ENCODE peak calls at places on chromosome 1, in six cellular contexts. One of them, this sample, is unnamed.

GRCh38 chr1:189787201-189787600 is 690.5 kb downstream of the BRINP3 start:
- DNase-seq in mammary epithelial cell: no peak
- DNase-seq in psoas muscle: no peak
- DNase-seq in dorsolateral prefrontal cortex: peak; percentile 24
- DNase-seq in CD4-positive, alpha-beta T cell: no peak
- DNase-seq in cardiac muscle cell: peak; percentile 28
- DNase-seq in this sample: no peak

GRCh38 chr1:26097696-26098095 is 13.9 kb upstream of the PDIK1L start:
- DNase-seq in mammary epithelial cell: peak; percentile 61
- DNase-seq in CD4-positive, alpha-beta T cell: no peak
- DNase-seq in dorsolateral prefrontal cortex: no peak
- DNase-seq in cardiac muscle cell: no peak
- DNase-seq in psoas muscle: no peak
- DNase-seq in this sample: peak; percentile 3

GRCh38 chr1:37692834-37693175 is 489 bp downstream of the CDCA8 start:
- DNase-seq in mammary epithelial cell: no peak
- DNase-seq in dorsolateral prefrontal cortex: no peak
- DNase-seq in psoas muscle: peak; percentile 19
- DNase-seq in CD4-positive, alpha-beta T cell: no peak
- DNase-seq in cardiac muscle cell: no peak
- DNase-seq in this sample: no peak

GRCh38 chr1:160096491-160097116 is 1.8 kb downstream of the IGSF8 start:
- DNase-seq in psoas muscle: peak; percentile 55
- DNase-seq in dorsolateral prefrontal cortex: no peak
- DNase-seq in mammary epithelial cell: peak; percentile 78
- DNase-seq in CD4-positive, alpha-beta T cell: no peak
- DNase-seq in cardiac muscle cell: no peak
- DNase-seq in this sample: no peak

GRCh38 chr1:7298145-7298544 is 473.0 kb upstream of the VAMP3 start:
- DNase-seq in dorsolateral prefrontal cortex: no peak
- DNase-seq in psoas muscle: no peak
- DNase-seq in mammary epithelial cell: no peak
- DNase-seq in cardiac muscle cell: no peak
- DNase-seq in CD4-positive, alpha-beta T cell: no peak
- DNase-seq in this sample: no peak

GRCh38 chr1:23904748-23905357 is 8.3 kb downstream of the CNR2 start:
- DNase-seq in CD4-positive, alpha-beta T cell: no peak
- DNase-seq in cardiac muscle cell: no peak
- DNase-seq in mammary epithelial cell: peak; percentile 62
- DNase-seq in psoas muscle: no peak
- DNase-seq in dorsolateral prefrontal cortex: no peak
- DNase-seq in this sample: peak; percentile 70

GRCh38 chr1:50605186-50605875 is 182.1 kb upstream of the DMRTA2 start:
- DNase-seq in dorsolateral prefrontal cortex: no peak
- DNase-seq in cardiac muscle cell: peak; percentile 18
- DNase-seq in CD4-positive, alpha-beta T cell: no peak
- DNase-seq in mammary epithelial cell: peak; percentile 46
- DNase-seq in psoas muscle: no peak
- DNase-seq in this sample: peak; percentile 18

GRCh38 chr1:63135801-63136200 is 186.6 kb upstream of the FOXD3 start:
- DNase-seq in cardiac muscle cell: no peak
- DNase-seq in CD4-positive, alpha-beta T cell: no peak
- DNase-seq in mammary epithelial cell: no peak
- DNase-seq in psoas muscle: no peak
- DNase-seq in dorsolateral prefrontal cortex: no peak
- DNase-seq in this sample: no peak

GRCh38 chr1:78651247-78651646 is 1.6 kb downstream of the IFI44 start:
- DNase-seq in dorsolateral prefrontal cortex: no peak
- DNase-seq in CD4-positive, alpha-beta T cell: no peak
- DNase-seq in psoas muscle: no peak
- DNase-seq in mammary epithelial cell: no peak
- DNase-seq in cardiac muscle cell: no peak
- DNase-seq in this sample: no peak

GRCh38 chr1:214566158-214567104 is 15.0 kb upstream of the PTPN14 start:
- DNase-seq in dorsolateral prefrontal cortex: no peak
- DNase-seq in psoas muscle: no peak
- DNase-seq in CD4-positive, alpha-beta T cell: no peak
- DNase-seq in cardiac muscle cell: no peak
- DNase-seq in mammary epithelial cell: peak; percentile 82
- DNase-seq in this sample: no peak

GRCh38 chr1:156143765-156144489 is 9.5 kb upstream of the SEMA4A start:
- DNase-seq in psoas muscle: no peak
- DNase-seq in dorsolateral prefrontal cortex: no peak
- DNase-seq in cardiac muscle cell: no peak
- DNase-seq in CD4-positive, alpha-beta T cell: no peak
- DNase-seq in mammary epithelial cell: no peak
- DNase-seq in this sample: no peak

GRCh38 chr1:105544475-105544874 is 1512.0 kb upstream of the PRMT6 start:
- DNase-seq in dorsolateral prefrontal cortex: no peak
- DNase-seq in CD4-positive, alpha-beta T cell: no peak
- DNase-seq in cardiac muscle cell: no peak
- DNase-seq in mammary epithelial cell: peak; percentile 0
- DNase-seq in psoas muscle: no peak
- DNase-seq in this sample: no peak

GRCh38 chr1:228340686-228341449 is 65.8 kb downstream of the TRIM11 start:
- DNase-seq in CD4-positive, alpha-beta T cell: no peak
- DNase-seq in psoas muscle: peak; percentile 15
- DNase-seq in mammary epithelial cell: no peak
- DNase-seq in cardiac muscle cell: no peak
- DNase-seq in dorsolateral prefrontal cortex: peak; percentile 13
- DNase-seq in this sample: no peak
- TF ChIP-seq CTCF in CD4-positive, alpha-beta T cell: no peak
- TF ChIP-seq CTCF in psoas muscle: no peak
- TF ChIP-seq CTCF in mammary epithelial cell: no peak
- TF ChIP-seq CTCF in cardiac muscle cell: peak; percentile 46
- TF ChIP-seq CTCF in dorsolateral prefrontal cortex: no peak
- TF ChIP-seq CTCF in this sample: peak; percentile 37

DNA sequence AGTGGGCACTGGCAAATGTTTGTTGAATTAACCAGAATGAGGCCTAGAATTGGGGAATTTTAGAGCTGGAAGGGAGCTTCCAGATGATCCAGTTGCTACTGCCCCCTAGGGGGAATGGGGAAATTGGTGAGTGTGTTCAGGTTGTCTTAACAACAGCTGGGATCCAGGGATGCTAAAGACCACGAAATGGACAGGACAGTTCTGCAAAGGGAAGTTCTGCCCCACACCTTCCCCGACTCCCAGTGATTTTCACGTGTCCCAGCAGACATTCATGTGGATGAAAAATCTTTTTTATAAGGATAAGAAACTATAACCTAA is 33.9 kb downstream of the TRIM62 start:
- DNase-seq in cardiac muscle cell: no peak
- DNase-seq in CD4-positive, alpha-beta T cell: no peak
- DNase-seq in dorsolateral prefrontal cortex: no peak
- DNase-seq in mammary epithelial cell: no peak
- DNase-seq in psoas muscle: no peak
- DNase-seq in this sample: no peak
- TF ChIP-seq CTCF in cardiac muscle cell: peak; percentile 60
- TF ChIP-seq CTCF in CD4-positive, alpha-beta T cell: peak; percentile 22
- TF ChIP-seq CTCF in dorsolateral prefrontal cortex: peak; percentile 27
- TF ChIP-seq CTCF in mammary epithelial cell: peak; percentile 46
- TF ChIP-seq CTCF in psoas muscle: no peak
- TF ChIP-seq CTCF in this sample: peak; percentile 33

GRCh38 chr1:31396633-31397351 is 16.2 kb upstream of the SERINC2 start:
- DNase-seq in dorsolateral prefrontal cortex: no peak
- DNase-seq in psoas muscle: no peak
- DNase-seq in mammary epithelial cell: peak; percentile 99
- DNase-seq in CD4-positive, alpha-beta T cell: no peak
- DNase-seq in cardiac muscle cell: no peak
- DNase-seq in this sample: no peak
- TF ChIP-seq CTCF in dorsolateral prefrontal cortex: peak; percentile 28
- TF ChIP-seq CTCF in psoas muscle: no peak
- TF ChIP-seq CTCF in mammary epithelial cell: peak; percentile 60
- TF ChIP-seq CTCF in CD4-positive, alpha-beta T cell: peak; percentile 16
- TF ChIP-seq CTCF in cardiac muscle cell: peak; percentile 43
- TF ChIP-seq CTCF in this sample: peak; percentile 33

DNA sequence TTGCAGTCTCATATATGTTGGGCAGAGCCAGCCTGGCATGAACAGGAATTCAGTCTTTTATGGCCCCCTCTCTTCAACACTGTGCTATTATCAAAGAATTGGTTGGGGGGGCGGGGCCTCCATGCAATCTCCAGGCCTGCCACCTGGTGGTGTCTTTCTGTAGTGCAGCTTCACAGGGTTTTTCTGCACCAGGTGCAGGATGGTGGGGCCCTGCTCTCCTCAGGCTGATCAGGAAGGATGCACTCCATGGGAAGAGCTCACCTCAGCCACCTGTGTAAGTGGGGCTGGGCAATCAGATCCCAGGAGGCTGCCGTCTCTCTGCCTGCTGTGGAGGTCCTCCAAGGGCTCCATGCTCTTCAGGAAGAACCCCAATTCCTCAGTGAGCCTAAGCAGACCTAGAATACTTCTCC is 16.7 kb downstream of the STK40 start:
- DNase-seq in CD4-positive, alpha-beta T cell: peak; percentile 82
- DNase-seq in dorsolateral prefrontal cortex: peak; percentile 64
- DNase-seq in cardiac muscle cell: peak; percentile 84
- DNase-seq in mammary epithelial cell: peak; percentile 50
- DNase-seq in psoas muscle: peak; percentile 70
- DNase-seq in this sample: peak; percentile 83
- TF ChIP-seq CTCF in CD4-positive, alpha-beta T cell: peak; percentile 91
- TF ChIP-seq CTCF in dorsolateral prefrontal cortex: peak; percentile 99
- TF ChIP-seq CTCF in cardiac muscle cell: peak; percentile 92
- TF ChIP-seq CTCF in mammary epithelial cell: peak; percentile 85
- TF ChIP-seq CTCF in psoas muscle: peak; percentile 98
- TF ChIP-seq CTCF in this sample: peak; percentile 90

GRCh38 chr1:111960971-111961370 is 28.5 kb downstream of the KCND3 start:
- DNase-seq in cardiac muscle cell: no peak
- DNase-seq in dorsolateral prefrontal cortex: no peak
- DNase-seq in CD4-positive, alpha-beta T cell: no peak
- DNase-seq in psoas muscle: no peak
- DNase-seq in mammary epithelial cell: no peak
- DNase-seq in this sample: no peak

GRCh38 chr1:111958911-111959310 is 30.6 kb downstream of the KCND3 start:
- DNase-seq in psoas muscle: no peak
- DNase-seq in mammary epithelial cell: no peak
- DNase-seq in dorsolateral prefrontal cortex: no peak
- DNase-seq in cardiac muscle cell: no peak
- DNase-seq in CD4-positive, alpha-beta T cell: no peak
- DNase-seq in this sample: no peak

GRCh38 chr1:111961773-111962565 is 27.5 kb downstream of the KCND3 start:
- DNase-seq in cardiac muscle cell: no peak
- DNase-seq in CD4-positive, alpha-beta T cell: no peak
- DNase-seq in mammary epithelial cell: no peak
- DNase-seq in psoas muscle: no peak
- DNase-seq in dorsolateral prefrontal cortex: no peak
- DNase-seq in this sample: no peak

GRCh38 chr1:111958075-111958474 is 31.4 kb downstream of the KCND3 start:
- DNase-seq in mammary epithelial cell: no peak
- DNase-seq in cardiac muscle cell: no peak
- DNase-seq in psoas muscle: no peak
- DNase-seq in CD4-positive, alpha-beta T cell: no peak
- DNase-seq in dorsolateral prefrontal cortex: no peak
- DNase-seq in this sample: no peak

DNA sequence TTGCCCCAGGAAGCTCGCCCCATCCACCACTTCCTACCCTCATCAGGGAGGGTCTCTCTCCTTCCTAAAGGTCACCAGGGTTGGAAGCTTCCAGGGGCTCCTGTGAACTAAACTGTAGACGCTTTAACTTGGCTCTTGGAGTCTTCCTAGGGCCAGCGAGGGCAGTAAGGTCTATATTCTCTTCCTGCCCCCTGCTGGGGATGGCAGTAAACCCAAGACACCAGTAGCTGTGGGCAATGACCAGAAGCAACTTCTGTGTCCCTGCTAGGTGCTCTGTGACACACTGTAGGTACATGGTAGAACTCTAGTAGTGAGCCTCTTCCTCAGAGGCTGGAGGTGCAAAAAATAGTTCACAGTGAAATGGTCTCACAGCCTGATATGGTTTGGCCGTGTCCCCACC is 30.0 kb downstream of the KCND3 start:
- DNase-seq in cardiac muscle cell: no peak
- DNase-seq in psoas muscle: no peak
- DNase-seq in dorsolateral prefrontal cortex: no peak
- DNase-seq in CD4-positive, alpha-beta T cell: no peak
- DNase-seq in mammary epithelial cell: no peak
- DNase-seq in this sample: no peak
- TF ChIP-seq CTCF in cardiac muscle cell: no peak
- TF ChIP-seq CTCF in psoas muscle: peak; percentile 35
- TF ChIP-seq CTCF in dorsolateral prefrontal cortex: no peak
- TF ChIP-seq CTCF in CD4-positive, alpha-beta T cell: no peak
- TF ChIP-seq CTCF in mammary epithelial cell: peak; percentile 36
- TF ChIP-seq CTCF in this sample: no peak

DNA sequence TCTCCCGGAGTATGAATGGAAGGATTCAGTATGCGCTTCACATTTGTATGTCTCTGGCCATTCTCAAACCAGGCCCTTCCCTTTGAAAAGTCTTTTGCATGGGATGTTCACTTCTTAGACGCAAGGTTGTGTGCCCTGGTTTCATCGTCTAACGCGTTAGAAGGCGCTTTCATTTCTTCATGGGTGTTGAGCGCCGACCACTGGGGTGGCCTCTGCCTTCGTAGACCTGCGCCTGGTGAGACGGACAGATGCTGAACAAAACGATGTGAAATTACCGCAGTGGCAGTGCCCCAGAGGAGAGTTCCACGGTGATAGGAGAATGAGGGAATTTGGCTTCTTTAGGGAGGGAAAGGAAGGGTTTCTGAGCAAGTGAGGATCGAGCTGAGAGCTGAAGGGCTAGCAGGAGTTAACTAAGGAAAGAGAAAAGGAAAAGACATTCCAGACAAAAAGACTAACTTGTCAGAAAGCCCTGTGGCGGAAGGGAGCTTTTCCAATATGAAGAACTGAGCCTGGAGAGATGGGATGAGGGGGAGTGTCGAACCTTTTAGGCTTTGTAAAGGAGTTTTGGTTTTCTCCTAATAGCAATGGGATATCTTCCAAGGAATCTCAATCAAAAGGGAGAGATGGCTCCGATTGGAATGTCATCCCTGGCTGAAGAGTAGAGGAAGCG is 904 bp downstream of the GGPS1 start:
- DNase-seq in dorsolateral prefrontal cortex: no peak
- DNase-seq in CD4-positive, alpha-beta T cell: peak; percentile 31
- DNase-seq in cardiac muscle cell: peak; percentile 55
- DNase-seq in psoas muscle: no peak
- DNase-seq in mammary epithelial cell: no peak
- DNase-seq in this sample: peak; percentile 45
- TF ChIP-seq CTCF in dorsolateral prefrontal cortex: no peak
- TF ChIP-seq CTCF in CD4-positive, alpha-beta T cell: peak; percentile 18
- TF ChIP-seq CTCF in cardiac muscle cell: peak; percentile 9
- TF ChIP-seq CTCF in psoas muscle: no peak
- TF ChIP-seq CTCF in mammary epithelial cell: peak; percentile 1
- TF ChIP-seq CTCF in this sample: peak; percentile 51

GRCh38 chr1:31182352-31182751 is 57.3 kb downstream of the NKAIN1 start:
- DNase-seq in psoas muscle: peak; percentile 86
- DNase-seq in cardiac muscle cell: peak; percentile 92
- DNase-seq in mammary epithelial cell: peak; percentile 96
- DNase-seq in CD4-positive, alpha-beta T cell: peak; percentile 41
- DNase-seq in dorsolateral prefrontal cortex: peak; percentile 26
- DNase-seq in this sample: peak; percentile 81
- TF ChIP-seq CTCF in psoas muscle: peak; percentile 48
- TF ChIP-seq CTCF in cardiac muscle cell: peak; percentile 46
- TF ChIP-seq CTCF in mammary epithelial cell: peak; percentile 16
- TF ChIP-seq CTCF in CD4-positive, alpha-beta T cell: no peak
- TF ChIP-seq CTCF in dorsolateral prefrontal cortex: no peak
- TF ChIP-seq CTCF in this sample: peak; percentile 1

This sample was measured in GM13977.